ENCODE peak calls at places on chromosomes 5 and 9, in seven cellular contexts. F, I, V, N, Z, M and X are unnamed samples.

GRCh38 chr5:81067406-81067805 is 107.2 kb downstream of the RASGRF2 start:
- DNase-seq in I (no peak), V (no peak), F (no peak), N (no peak), Z (no peak), M (no peak), X (no peak)

GRCh38 chr9:136095495-136096058 is 488 bp upstream of the NACC2 start:
- DNase-seq in M (no peak), V (no peak), Z (no peak), N (no peak), I (no peak), F (peak), X (no peak)

GRCh38 chr9:125476645-125477044 is 215.0 kb downstream of the GAPVD1 start:
- DNase-seq in I (no peak), Z (no peak), M (no peak), F (no peak), V (no peak), N (no peak), X (no peak)

GRCh38 chr5:170438581-170438980 is 49.4 kb upstream of the KCNMB1 start:
- DNase-seq in V (no peak), M (no peak), F (no peak), N (no peak), I (no peak), Z (no peak), X (no peak)

GRCh38 chr5:140630296-140630695 is 2.7 kb downstream of the CD14 start:
- DNase-seq in N (no peak), F (no peak), V (no peak), M (no peak), I (no peak), Z (peak), X (no peak)

GRCh38 chr5:135488727-135489465 is 36.7 kb upstream of the TIFAB start:
- DNase-seq in V (peak), F (peak), N (peak), M (no peak), Z (peak), I (no peak), X (no peak)

GRCh38 chr5:149559712-149560111 is 8.5 kb upstream of the CSNK1A1 start:
- DNase-seq in M (no peak), F (no peak), V (no peak), N (no peak), Z (peak), I (no peak), X (no peak)

GRCh38 chr9:3246231-3246630 is 279.6 kb downstream of the RFX3 start:
- DNase-seq in F (no peak), M (no peak), Z (no peak), V (no peak), N (no peak), I (no peak), X (no peak)

GRCh38 chr9:109560470-109561132 is 62.5 kb upstream of the PTPN3 start:
- DNase-seq in M (no peak), N (no peak), F (peak), I (no peak), V (no peak), Z (no peak), X (no peak)

GRCh38 chr9:37029304-37029775 is 4.7 kb downstream of the PAX5 start:
- DNase-seq in Z (no peak), N (no peak), V (peak), F (no peak), I (no peak), M (no peak), X (peak)

GRCh38 chr5:122846051-122846567 is 696 bp downstream of the SNX24 start:
- DNase-seq in N (peak), F (no peak), M (no peak), V (no peak), Z (peak), I (no peak), X (peak)

GRCh38 chr5:132019337-132019736 is 7.9 kb upstream of the ACSL6 start:
- DNase-seq in N (no peak), M (no peak), V (no peak), Z (no peak), I (peak), F (no peak), X (no peak)

GRCh38 chr5:170312666-170313065 is 15.1 kb upstream of the LCP2 start:
- DNase-seq in V (no peak), M (no peak), I (no peak), Z (no peak), F (no peak), N (peak), X (no peak)

GRCh38 chr5:34001231-34001935 is 6.5 kb downstream of the AMACR start:
- DNase-seq in N (peak), F (no peak), Z (peak), M (no peak), V (no peak), I (no peak), X (no peak)

GRCh38 chr9:122228906-122229837 is at the start of gene LHX6:
- DNase-seq in V (no peak), Z (peak), I (no peak), N (no peak), M (no peak), F (no peak), X (no peak)

GRCh38 chr9:34123682-34124081 is 2.8 kb downstream of the DCAF12 start:
- DNase-seq in N (no peak), M (peak), Z (no peak), F (no peak), V (no peak), I (peak), X (peak)

GRCh38 chr9:91395553-91396470 is 27.8 kb downstream of the NFIL3 start:
- DNase-seq in I (peak), Z (peak), F (no peak), V (no peak), M (no peak), N (peak), X (peak)

GRCh38 chr5:59559847-59560246 is 333.7 kb downstream of the PDE4D start:
- DNase-seq in M (no peak), I (no peak), V (no peak), N (no peak), Z (no peak), F (no peak), X (no peak)

GRCh38 chr9:98977813-98978212 is 34.1 kb downstream of the COL15A1 start:
- DNase-seq in F (no peak), Z (no peak), I (no peak), V (no peak), M (no peak), N (no peak), X (no peak)

GRCh38 chr5:54251981-54252380 is 58.4 kb downstream of the ARL15 start:
- DNase-seq in M (no peak), N (peak), Z (no peak), I (no peak), F (no peak), V (no peak), X (no peak)

GRCh38 chr5:15026506-15026905 is 154.9 kb upstream of the ANKH start:
- DNase-seq in M (no peak), Z (no peak), N (no peak), I (no peak), V (no peak), F (no peak), X (no peak)

GRCh38 chr9:81758123-81758797 is 68.9 kb upstream of the TLE1 start:
- DNase-seq in N (no peak), F (no peak), M (no peak), V (no peak), Z (no peak), I (no peak), X (no peak)

GRCh38 chr5:84231390-84231789 is 153.3 kb downstream of the EDIL3 start:
- DNase-seq in Z (no peak), F (no peak), V (no peak), M (no peak), I (no peak), N (no peak), X (no peak)

GRCh38 chr9:38414040-38414723 is 10.1 kb downstream of the IGFBPL1 start:
- DNase-seq in F (no peak), I (no peak), M (no peak), V (no peak), Z (no peak), N (no peak), X (no peak)

GRCh38 chr9:20508242-20508641 is 114.1 kb downstream of the MLLT3 start:
- DNase-seq in N (no peak), Z (peak), M (peak), I (no peak), F (no peak), V (no peak), X (peak)

GRCh38 chr5:111454198-111454606 is 58.1 kb downstream of the STARD4 start:
- DNase-seq in V (peak), I (no peak), N (no peak), F (no peak), M (no peak), Z (peak), X (no peak)

GRCh38 chr5:94613583-94613982 is 4.8 kb downstream of the KIAA0825 start:
- DNase-seq in Z (no peak), N (no peak), I (no peak), M (no peak), F (peak), V (peak), X (no peak)

GRCh38 chr5:34410411-34411139 is 245.6 kb upstream of the RAI14 start:
- DNase-seq in M (no peak), V (no peak), Z (peak), N (no peak), I (no peak), F (no peak), X (no peak)

DNA sequence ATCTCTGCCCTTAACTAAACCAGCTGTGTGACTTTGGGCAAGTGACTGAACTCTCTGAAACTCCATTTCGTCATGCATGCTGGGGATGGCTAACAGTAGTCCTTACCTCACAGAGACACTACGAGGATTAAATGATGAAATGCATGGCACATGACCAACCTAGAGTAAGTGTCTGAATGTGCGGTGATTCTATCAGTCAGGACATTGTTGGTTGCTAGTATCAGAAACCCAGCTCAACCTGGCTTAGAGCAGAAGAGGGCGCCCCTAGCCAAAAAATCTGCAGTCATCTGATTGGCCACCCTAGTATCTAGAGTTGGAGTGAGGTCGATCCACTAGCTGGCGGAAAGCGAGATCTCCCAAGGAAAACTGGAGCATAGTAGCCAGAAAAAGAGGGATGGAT is 25.2 kb downstream of the NEURL1B start:
- DNase-seq in M (no peak), N (no peak), V (no peak), F (peak), Z (no peak), I (no peak), X (no peak)
- TF ChIP-seq CTCF in M (no peak), N (no peak), V (peak), F (no peak), Z (no peak), I (peak), X (peak)

GRCh38 chr5:120174089-120174488 is 290.0 kb upstream of the PRR16 start:
- DNase-seq in I (no peak), Z (no peak), F (no peak), V (no peak), N (no peak), M (no peak), X (no peak)
- TF ChIP-seq CTCF in I (no peak), Z (no peak), F (no peak), V (no peak), N (no peak), M (no peak), X (no peak)

DNA sequence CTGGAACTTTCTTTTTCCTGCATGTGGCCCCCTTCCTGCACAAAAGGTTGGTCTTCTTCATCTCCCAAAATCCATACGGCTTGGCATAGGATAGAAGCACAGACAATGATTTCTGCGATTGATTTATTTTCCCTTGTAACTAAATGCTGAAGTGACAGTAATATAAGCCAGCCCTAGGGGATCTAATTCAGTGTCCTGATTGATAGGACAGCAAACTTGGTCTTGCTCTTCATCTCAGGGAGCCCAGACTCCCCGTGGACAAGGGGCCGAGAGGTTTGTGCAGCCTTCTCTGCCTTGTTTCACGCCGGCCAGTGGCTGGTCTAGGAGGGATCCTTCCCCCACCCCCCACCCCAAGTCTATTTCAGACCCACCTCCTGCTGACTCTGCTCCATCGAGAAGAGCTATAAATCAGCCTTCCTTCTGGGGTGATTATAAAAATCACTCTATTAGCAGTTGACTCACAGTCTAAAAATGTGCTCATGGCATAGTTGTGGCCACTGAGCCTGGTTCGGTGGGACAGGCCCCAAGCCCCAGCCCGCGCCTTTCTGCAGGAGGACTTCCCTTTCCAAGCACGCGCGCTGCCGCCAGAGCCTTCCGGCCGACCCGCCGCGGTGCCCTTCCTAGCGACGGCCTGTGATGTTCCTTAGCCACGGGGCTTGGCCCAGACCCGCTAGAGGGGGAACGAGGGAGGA is 89.8 kb upstream of the COL5A1 start:
- DNase-seq in M (no peak), Z (peak), F (no peak), I (no peak), N (peak), V (peak), X (no peak)
- TF ChIP-seq CTCF in M (no peak), Z (no peak), F (no peak), I (no peak), N (no peak), V (no peak), X (no peak)

DNA sequence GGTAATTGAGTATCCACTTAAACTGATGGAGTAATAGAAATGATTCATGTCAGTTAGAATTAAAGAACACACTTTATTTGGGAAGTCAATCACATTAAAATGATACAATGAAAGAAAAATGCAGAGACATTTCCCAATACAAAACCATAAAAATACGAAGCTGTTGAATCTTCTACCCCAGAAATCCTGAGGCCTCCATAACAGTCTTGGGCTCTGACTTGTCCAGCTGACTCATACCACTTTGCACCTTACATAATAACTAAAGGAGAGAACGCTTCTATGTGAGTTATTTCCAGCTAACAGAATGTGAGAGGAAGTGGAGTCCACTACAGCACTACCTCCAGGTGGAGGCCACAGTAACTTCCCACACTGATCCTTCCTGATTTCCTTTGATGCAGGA is 305.0 kb downstream of the MRPS30 start:
- DNase-seq in Z (no peak), I (no peak), N (peak), M (no peak), F (no peak), V (no peak), X (no peak)
- TF ChIP-seq CTCF in Z (no peak), I (no peak), N (no peak), M (no peak), F (no peak), V (no peak), X (no peak)

DNA sequence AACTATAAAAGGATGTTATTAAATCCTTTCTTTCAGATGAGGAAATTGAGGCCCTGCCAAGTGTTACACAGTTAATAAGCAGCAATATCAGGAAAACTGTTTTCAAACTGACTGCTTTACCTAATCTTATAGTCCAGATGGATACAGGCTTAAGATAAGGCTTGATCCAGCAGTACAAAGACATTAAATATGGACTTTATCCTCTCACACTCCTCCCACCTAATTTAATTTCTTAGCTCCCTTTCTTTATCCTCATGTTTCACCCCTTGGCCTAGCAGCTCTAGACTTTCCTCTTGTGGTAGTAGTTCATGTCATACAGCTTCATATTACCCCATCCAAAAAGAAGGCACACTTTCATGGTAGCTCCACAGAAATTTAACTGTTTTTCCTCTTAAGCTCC is 164.5 kb downstream of the BAAT start:
- DNase-seq in F (no peak), Z (no peak), N (no peak), V (no peak), I (no peak), M (no peak), X (no peak)
- TF ChIP-seq CTCF in F (no peak), Z (no peak), N (no peak), V (no peak), I (no peak), M (no peak), X (no peak)

DNA sequence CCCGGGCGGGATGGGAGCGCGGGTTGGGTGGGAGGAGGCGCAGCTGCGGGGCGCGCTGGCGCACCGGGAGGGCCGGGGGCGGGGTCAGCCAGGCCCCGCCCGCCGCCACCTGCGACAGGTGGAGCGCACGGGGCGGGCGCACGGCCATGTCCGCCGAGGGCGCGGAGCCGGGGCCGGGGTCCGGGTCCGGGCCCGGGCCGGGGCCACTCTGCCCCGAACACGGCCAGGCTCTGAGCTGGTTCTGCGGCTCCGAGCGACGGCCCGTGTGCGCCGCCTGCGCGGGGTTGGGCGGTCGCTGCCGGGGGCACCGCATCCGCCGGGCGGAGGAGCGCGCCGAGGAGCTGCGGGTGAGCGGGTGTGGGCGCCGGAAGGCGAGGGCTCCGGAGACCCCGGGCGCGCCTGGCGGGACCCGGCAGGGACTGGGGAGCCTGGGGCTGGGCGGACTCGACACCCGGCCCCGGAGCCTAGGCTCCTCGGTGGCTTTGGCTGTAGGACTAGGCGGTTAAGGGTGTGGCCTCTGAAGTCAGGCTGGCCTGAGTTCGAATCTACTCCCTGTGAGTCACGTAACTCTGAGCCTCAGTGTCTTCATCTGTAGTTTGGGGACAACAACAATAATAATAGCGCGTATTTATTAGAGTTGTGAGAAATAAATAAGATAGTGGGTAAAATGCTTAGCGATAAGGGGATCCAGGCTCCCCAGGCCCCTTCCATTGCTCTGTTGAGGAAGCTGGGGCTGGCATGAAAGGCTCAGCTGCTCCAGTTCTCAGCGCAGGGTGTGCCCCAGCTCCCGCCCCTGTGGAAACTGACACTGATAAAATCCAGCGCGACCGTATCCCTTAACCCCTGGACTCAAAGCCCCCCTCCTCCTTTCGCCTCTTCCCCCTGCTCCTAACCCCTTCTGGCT is at the start of gene BSPRY:
- DNase-seq in I (no peak), M (peak), Z (no peak), F (peak), V (no peak), N (no peak), X (peak)
- TF ChIP-seq CTCF in I (no peak), M (no peak), Z (no peak), F (no peak), V (no peak), N (no peak), X (no peak)

DNA sequence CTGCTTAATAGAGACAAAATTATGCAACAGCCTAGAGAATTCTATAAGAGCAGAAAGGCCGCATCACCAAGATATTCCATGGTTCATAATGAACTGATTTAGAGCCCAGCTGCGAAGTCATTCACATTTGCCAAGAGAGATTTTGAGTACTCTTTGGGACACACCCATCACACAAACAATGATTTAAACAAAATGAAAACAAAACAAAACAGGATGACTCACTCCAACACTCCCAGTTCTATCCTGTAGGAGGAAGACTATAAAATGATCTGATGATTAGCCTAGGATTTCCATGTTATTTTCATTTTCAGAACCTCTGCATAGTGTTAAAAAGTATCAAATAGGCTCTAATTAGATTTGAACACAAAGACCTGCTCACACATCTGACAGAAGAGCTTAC is 145.8 kb upstream of the GNA14 start:
- DNase-seq in M (no peak), N (no peak), F (no peak), V (no peak), I (no peak), Z (peak), X (no peak)
- TF ChIP-seq CTCF in M (no peak), N (no peak), F (peak), V (no peak), I (no peak), Z (peak), X (no peak)

GRCh38 chr9:88874391-88874790 is 116.9 kb upstream of the S1PR3 start:
- DNase-seq in I (no peak), N (no peak), M (no peak), Z (no peak), V (peak), F (no peak), X (no peak)
- TF ChIP-seq CTCF in I (peak), N (no peak), M (no peak), Z (peak), V (peak), F (no peak), X (no peak)

DNA sequence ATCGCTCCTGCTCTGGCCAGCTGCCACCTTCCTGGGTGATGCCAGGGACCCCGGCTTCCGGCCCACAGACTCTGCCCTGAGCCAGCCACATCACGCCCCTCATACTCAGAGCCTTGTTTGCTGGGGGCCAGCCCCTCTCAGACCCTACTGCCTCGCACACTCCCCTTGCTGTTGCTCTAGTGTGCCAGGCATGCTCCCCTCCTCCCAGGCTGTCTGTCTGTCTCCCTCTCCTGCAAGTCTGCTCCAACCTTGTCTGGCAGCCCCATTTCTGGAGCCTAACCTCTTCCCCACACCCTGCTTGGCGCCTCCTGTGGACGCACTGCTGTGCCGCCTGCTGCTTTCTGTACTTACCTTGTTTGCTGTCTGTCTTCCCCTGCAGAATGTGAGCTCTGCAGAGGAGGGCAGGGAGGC is 184.7 kb downstream of the HSPA4 start:
- DNase-seq in V (no peak), Z (no peak), M (no peak), F (no peak), N (no peak), I (no peak), X (no peak)
- TF ChIP-seq CTCF in V (no peak), Z (no peak), M (no peak), F (no peak), N (no peak), I (no peak), X (no peak)